ENCODE peak calls at places on chromosome 2, in four cellular contexts. One of them, this sample, is unnamed.

GRCh38 chr2:38376346-38376682 is 759 bp downstream of the ATL2 start:
- DNase-seq in ovary: no peak
- DNase-seq in CD8-positive, alpha-beta T cell: no peak
- DNase-seq in PC-3: peak
- DNase-seq in this sample: no peak

GRCh38 chr2:190410171-190410570 is 2.0 kb downstream of the MFSD6 start:
- DNase-seq in PC-3: no peak
- DNase-seq in CD8-positive, alpha-beta T cell: no peak
- DNase-seq in ovary: no peak
- DNase-seq in this sample: no peak

GRCh38 chr2:17254421-17254820 is 263.8 kb downstream of the RAD51AP2 start:
- DNase-seq in ovary: no peak
- DNase-seq in CD8-positive, alpha-beta T cell: no peak
- DNase-seq in PC-3: no peak
- DNase-seq in this sample: no peak

GRCh38 chr2:142286618-142287017 is 155.8 kb upstream of the LRP1B start:
- DNase-seq in CD8-positive, alpha-beta T cell: no peak
- DNase-seq in ovary: no peak
- DNase-seq in PC-3: peak
- DNase-seq in this sample: no peak

GRCh38 chr2:84314901-84315330 is 144.2 kb downstream of the SUCLG1 start:
- DNase-seq in CD8-positive, alpha-beta T cell: peak
- DNase-seq in ovary: peak
- DNase-seq in PC-3: peak
- DNase-seq in this sample: no peak

GRCh38 chr2:162926501-162926900 is 87.9 kb upstream of the KCNH7 start:
- DNase-seq in CD8-positive, alpha-beta T cell: no peak
- DNase-seq in PC-3: peak
- DNase-seq in ovary: no peak
- DNase-seq in this sample: no peak

GRCh38 chr2:181104512-181105121 is 124.2 kb downstream of the UBE2E3 start:
- DNase-seq in PC-3: peak
- DNase-seq in CD8-positive, alpha-beta T cell: no peak
- DNase-seq in ovary: no peak
- DNase-seq in this sample: no peak

GRCh38 chr2:219628235-219628985 is 980 bp downstream of the SLC4A3 start:
- DNase-seq in ovary: peak
- DNase-seq in PC-3: no peak
- DNase-seq in CD8-positive, alpha-beta T cell: no peak
- DNase-seq in this sample: no peak

GRCh38 chr2:102238039-102238756 is 51.4 kb downstream of the IL1RL2 start:
- DNase-seq in CD8-positive, alpha-beta T cell: no peak
- DNase-seq in ovary: no peak
- DNase-seq in PC-3: no peak
- DNase-seq in this sample: no peak

GRCh38 chr2:187078297-187078696 is 229.3 kb upstream of the ZSWIM2 start:
- DNase-seq in PC-3: peak
- DNase-seq in CD8-positive, alpha-beta T cell: no peak
- DNase-seq in ovary: no peak
- DNase-seq in this sample: no peak

GRCh38 chr2:110958720-110959119 is 162.0 kb upstream of the BCL2L11 start:
- DNase-seq in PC-3: no peak
- DNase-seq in CD8-positive, alpha-beta T cell: no peak
- DNase-seq in ovary: no peak
- DNase-seq in this sample: no peak

GRCh38 chr2:110955045-110955444 is 165.7 kb upstream of the BCL2L11 start:
- DNase-seq in PC-3: no peak
- DNase-seq in ovary: no peak
- DNase-seq in CD8-positive, alpha-beta T cell: no peak
- DNase-seq in this sample: no peak

GRCh38 chr2:110959233-110959632 is 161.5 kb upstream of the BCL2L11 start:
- DNase-seq in CD8-positive, alpha-beta T cell: no peak
- DNase-seq in PC-3: no peak
- DNase-seq in ovary: no peak
- DNase-seq in this sample: no peak

GRCh38 chr2:110957267-110957666 is 163.4 kb upstream of the BCL2L11 start:
- DNase-seq in CD8-positive, alpha-beta T cell: no peak
- DNase-seq in ovary: no peak
- DNase-seq in PC-3: no peak
- DNase-seq in this sample: no peak

DNA sequence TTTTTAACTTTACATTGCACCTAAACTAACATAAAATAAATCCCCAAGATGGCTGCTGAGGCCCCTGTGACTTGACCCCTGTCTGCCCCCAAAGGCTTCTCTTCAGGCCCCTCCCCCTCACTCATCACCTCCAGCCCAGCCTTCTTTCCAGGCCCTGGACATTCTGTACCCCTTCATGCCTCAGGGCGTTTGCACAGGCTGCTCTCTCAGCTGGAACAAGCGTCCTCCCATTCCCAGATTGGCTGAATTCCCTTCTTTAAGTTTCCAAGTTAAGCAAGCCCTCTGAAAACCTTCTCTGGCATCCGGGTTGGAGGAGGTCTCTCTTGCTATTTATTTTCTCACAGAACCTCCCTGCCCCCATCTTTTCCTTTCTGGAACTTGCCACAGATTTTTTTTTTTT is 165.2 kb upstream of the BCL2L11 start:
- DNase-seq in PC-3: no peak
- DNase-seq in ovary: no peak
- DNase-seq in CD8-positive, alpha-beta T cell: no peak
- DNase-seq in this sample: no peak
- H3K27ac ChIP-seq in PC-3: no peak
- H3K27ac ChIP-seq in ovary: no peak
- H3K27ac ChIP-seq in CD8-positive, alpha-beta T cell: no peak
- H3K27ac ChIP-seq in this sample: no peak

GRCh38 chr2:232336956-232337700 is 41.4 kb upstream of the ALPP start:
- DNase-seq in ovary: no peak
- DNase-seq in CD8-positive, alpha-beta T cell: no peak
- DNase-seq in PC-3: no peak
- DNase-seq in this sample: no peak

GRCh38 chr2:232341061-232341738 is 37.4 kb upstream of the ALPP start:
- DNase-seq in PC-3: peak
- DNase-seq in ovary: no peak
- DNase-seq in CD8-positive, alpha-beta T cell: no peak
- DNase-seq in this sample: no peak

GRCh38 chr2:232338759-232339106 is 39.8 kb upstream of the ALPP start:
- DNase-seq in ovary: no peak
- DNase-seq in CD8-positive, alpha-beta T cell: no peak
- DNase-seq in PC-3: no peak
- DNase-seq in this sample: no peak

GRCh38 chr2:232340171-232340935 is 38.2 kb upstream of the ALPP start:
- DNase-seq in ovary: no peak
- DNase-seq in CD8-positive, alpha-beta T cell: no peak
- DNase-seq in PC-3: no peak
- DNase-seq in this sample: no peak

GRCh38 chr2:232339121-232340081 is 39.1 kb upstream of the ALPP start:
- DNase-seq in PC-3: no peak
- DNase-seq in ovary: no peak
- DNase-seq in CD8-positive, alpha-beta T cell: no peak
- DNase-seq in this sample: no peak
- TF ChIP-seq CTCF in PC-3: no peak
- TF ChIP-seq CTCF in ovary: no peak
- TF ChIP-seq CTCF in CD8-positive, alpha-beta T cell: no peak
- TF ChIP-seq CTCF in this sample: no peak

GRCh38 chr2:205534997-205535396 is 147.3 kb upstream of the NRP2 start:
- DNase-seq in PC-3: no peak
- DNase-seq in CD8-positive, alpha-beta T cell: no peak
- DNase-seq in ovary: no peak
- DNase-seq in this sample: no peak

GRCh38 chr2:205527801-205528200 is 154.5 kb upstream of the NRP2 start:
- DNase-seq in CD8-positive, alpha-beta T cell: no peak
- DNase-seq in PC-3: peak
- DNase-seq in ovary: no peak
- DNase-seq in this sample: no peak

GRCh38 chr2:205531082-205531481 is 151.2 kb upstream of the NRP2 start:
- DNase-seq in CD8-positive, alpha-beta T cell: no peak
- DNase-seq in PC-3: no peak
- DNase-seq in ovary: no peak
- DNase-seq in this sample: no peak
- H3K4me3 ChIP-seq in CD8-positive, alpha-beta T cell: no peak
- H3K4me3 ChIP-seq in PC-3: no peak
- H3K4me3 ChIP-seq in ovary: no peak
- H3K4me3 ChIP-seq in this sample: no peak

DNA sequence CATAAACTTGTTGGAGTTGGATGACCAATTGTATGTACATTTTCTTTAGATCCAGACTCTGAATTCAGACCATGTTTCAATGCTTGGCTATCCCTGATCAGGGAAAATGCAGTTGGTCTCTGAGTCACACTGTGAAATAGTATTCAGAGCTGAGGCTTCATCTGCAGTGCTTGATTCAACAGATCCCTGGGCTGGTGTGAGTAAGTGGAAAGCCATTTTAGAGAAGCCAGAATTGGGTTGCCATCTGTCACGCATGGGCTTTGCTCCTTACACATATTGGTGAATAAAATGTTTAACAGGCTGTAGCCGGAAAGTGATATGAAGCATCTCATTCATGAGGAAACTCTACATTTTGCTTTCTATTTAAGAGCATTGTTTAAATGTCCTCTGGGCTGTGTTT is 50.0 kb upstream of the ACYP2 start:
- DNase-seq in PC-3: peak
- DNase-seq in CD8-positive, alpha-beta T cell: no peak
- DNase-seq in ovary: no peak
- DNase-seq in this sample: no peak
- H3K27ac ChIP-seq in PC-3: no peak
- H3K27ac ChIP-seq in CD8-positive, alpha-beta T cell: no peak
- H3K27ac ChIP-seq in ovary: no peak
- H3K27ac ChIP-seq in this sample: no peak

GRCh38 chr2:136378712-136379595 is 261.0 kb upstream of the CXCR4 start:
- DNase-seq in ovary: no peak
- DNase-seq in PC-3: peak
- DNase-seq in CD8-positive, alpha-beta T cell: peak
- DNase-seq in this sample: no peak

GRCh38 chr2:136381722-136382633 is 264.0 kb upstream of the CXCR4 start:
- DNase-seq in CD8-positive, alpha-beta T cell: peak
- DNase-seq in ovary: no peak
- DNase-seq in PC-3: no peak
- DNase-seq in this sample: no peak

GRCh38 chr2:136383161-136383560 is 265.2 kb upstream of the CXCR4 start:
- DNase-seq in PC-3: no peak
- DNase-seq in ovary: no peak
- DNase-seq in CD8-positive, alpha-beta T cell: no peak
- DNase-seq in this sample: no peak

GRCh38 chr2:136384541-136385303 is 266.8 kb upstream of the CXCR4 start:
- DNase-seq in CD8-positive, alpha-beta T cell: peak
- DNase-seq in ovary: no peak
- DNase-seq in PC-3: peak
- DNase-seq in this sample: no peak

GRCh38 chr2:136381245-136381644 is 263.3 kb upstream of the CXCR4 start:
- DNase-seq in CD8-positive, alpha-beta T cell: no peak
- DNase-seq in ovary: no peak
- DNase-seq in PC-3: no peak
- DNase-seq in this sample: no peak
- TF ChIP-seq CTCF in CD8-positive, alpha-beta T cell: no peak
- TF ChIP-seq CTCF in ovary: no peak
- TF ChIP-seq CTCF in PC-3: no peak
- TF ChIP-seq CTCF in this sample: no peak

DNA sequence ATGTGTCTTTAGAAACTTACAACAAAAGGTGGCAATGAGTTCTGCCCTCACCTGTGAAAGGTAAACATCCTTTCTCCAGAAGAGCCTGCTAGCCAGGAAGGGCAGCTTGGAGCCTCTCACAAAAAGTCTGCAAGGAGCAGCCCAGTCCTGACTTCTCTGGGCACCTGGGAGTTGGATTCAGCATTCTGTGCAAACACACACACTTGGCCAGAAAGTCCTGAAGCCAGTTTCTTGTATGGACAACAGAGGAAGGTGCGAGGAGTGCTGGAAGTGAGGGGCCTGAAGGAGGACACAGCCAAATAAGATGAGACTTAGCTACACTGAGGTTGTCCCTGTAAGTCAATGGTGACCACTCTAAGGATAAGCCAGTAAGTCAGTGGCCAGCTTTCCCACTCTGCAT is 52.4 kb upstream of the SLC1A4 start:
- DNase-seq in PC-3: no peak
- DNase-seq in ovary: no peak
- DNase-seq in CD8-positive, alpha-beta T cell: no peak
- DNase-seq in this sample: no peak
- H3K4me3 ChIP-seq in PC-3: no peak
- H3K4me3 ChIP-seq in ovary: no peak
- H3K4me3 ChIP-seq in CD8-positive, alpha-beta T cell: no peak
- H3K4me3 ChIP-seq in this sample: no peak

DNA sequence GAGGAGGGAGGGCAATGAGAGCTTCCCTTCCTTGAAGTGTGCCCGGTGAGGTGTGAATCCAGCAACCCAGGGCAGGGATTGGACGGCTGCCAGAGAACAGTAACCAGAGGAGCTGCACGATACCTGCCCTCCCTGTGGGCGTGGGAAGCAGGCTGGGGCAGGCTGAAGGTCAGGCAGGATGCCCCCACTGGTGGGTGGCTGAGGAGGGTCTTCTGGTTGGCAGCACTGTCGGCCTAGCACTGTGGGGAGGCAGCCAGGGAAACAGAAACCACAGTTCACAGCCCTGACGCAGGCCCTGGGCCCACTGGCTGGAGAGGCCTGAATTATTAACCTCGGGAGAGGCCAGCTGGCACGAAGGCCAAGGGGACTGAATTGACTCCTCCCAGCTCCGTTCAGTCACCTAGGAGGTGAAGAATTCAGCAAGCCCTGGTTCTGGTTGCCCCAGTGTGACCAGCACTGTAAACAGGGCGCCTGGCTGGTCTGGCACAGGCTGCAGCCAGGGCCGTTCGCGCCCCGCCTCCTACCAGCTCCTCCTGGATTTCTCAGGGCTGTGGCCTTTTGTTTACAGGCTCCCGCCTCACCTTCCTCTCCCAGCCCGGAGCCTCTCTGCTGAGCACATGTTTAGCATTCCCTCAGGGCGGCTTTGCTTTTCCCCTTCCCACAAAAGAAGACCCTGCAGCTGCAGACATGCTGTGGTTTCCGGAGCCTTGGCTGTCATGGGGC is 97.7 kb downstream of the B3GNT2 start:
- DNase-seq in CD8-positive, alpha-beta T cell: no peak
- DNase-seq in ovary: peak
- DNase-seq in PC-3: peak
- DNase-seq in this sample: no peak
- H3K27ac ChIP-seq in CD8-positive, alpha-beta T cell: no peak
- H3K27ac ChIP-seq in ovary: no peak
- H3K27ac ChIP-seq in PC-3: peak
- H3K27ac ChIP-seq in this sample: peak

DNA sequence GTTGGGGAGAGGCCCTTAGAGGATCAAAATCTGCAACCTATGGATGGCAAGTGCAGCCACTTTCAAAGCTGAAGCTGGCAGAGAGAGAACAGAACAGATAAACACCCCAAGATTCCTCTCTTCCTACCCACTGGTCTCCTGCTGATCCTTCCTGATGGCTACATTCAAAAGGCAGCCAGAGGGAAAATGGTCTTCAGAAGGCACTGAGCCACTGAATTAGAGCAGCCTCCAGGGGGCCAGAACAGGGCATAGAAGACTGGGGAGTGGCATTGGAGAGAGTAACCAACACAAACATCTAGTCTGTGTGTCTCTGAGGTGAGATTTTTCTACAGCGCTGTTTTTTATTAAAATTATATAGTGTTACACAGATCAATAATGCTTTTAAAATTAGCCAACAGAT is 432.6 kb downstream of the PARD3B start:
- DNase-seq in PC-3: no peak
- DNase-seq in CD8-positive, alpha-beta T cell: no peak
- DNase-seq in ovary: no peak
- DNase-seq in this sample: no peak
- TF ChIP-seq CTCF in PC-3: peak
- TF ChIP-seq CTCF in CD8-positive, alpha-beta T cell: no peak
- TF ChIP-seq CTCF in ovary: no peak
- TF ChIP-seq CTCF in this sample: no peak

This sample was measured in esophagus squamous epithelium.